ENCODE peak calls at places on chromosome 17, in seven cellular contexts. W, Z, H, T, A, L and G are unnamed samples.

GRCh38 chr17:65633146-65633881 is 71.9 kb upstream of the AXIN2 start:
- DNase-seq in W (no peak), Z (no peak), H (no peak), T (no peak), A (no peak), L (no peak), G (no peak)

GRCh38 chr17:33442320-33442719 is 149.2 kb upstream of the ASIC2 start:
- DNase-seq in W (no peak), Z (no peak), H (no peak), T (no peak), A (no peak), L (no peak), G (no peak)

GRCh38 chr17:38620551-38621277 is 15.0 kb upstream of the SRCIN1 start:
- DNase-seq in W (no peak), Z (no peak), H (no peak), T (no peak), A (no peak), L (no peak), G (no peak)

GRCh38 chr17:12605222-12605621 is 60.5 kb upstream of the MYOCD start:
- DNase-seq in W (no peak), Z (no peak), H (no peak), T (no peak), A (no peak), L (no peak), G (no peak)

GRCh38 chr17:58005031-58005727 is 1.9 kb downstream of the SRSF1 start:
- DNase-seq in W (no peak), Z (no peak), H (no peak), T (no peak), A (no peak), L (peak), G (no peak)

GRCh38 chr17:82449883-82450356 is 632 bp downstream of the CYBC1 start:
- DNase-seq in W (no peak), Z (no peak), H (peak), T (no peak), A (no peak), L (no peak), G (no peak)

GRCh38 chr17:6592193-6592592 is 35.8 kb upstream of the PITPNM3 start:
- DNase-seq in W (no peak), Z (no peak), H (no peak), T (no peak), A (no peak), L (no peak), G (no peak)

GRCh38 chr17:40726919-40727318 is 23.4 kb upstream of the KRT24 start:
- DNase-seq in W (no peak), Z (no peak), H (no peak), T (no peak), A (no peak), L (peak), G (no peak)

GRCh38 chr17:2909164-2909852 is 113.1 kb downstream of the RAP1GAP2 start:
- DNase-seq in W (no peak), Z (no peak), H (no peak), T (no peak), A (no peak), L (no peak), G (no peak)